ENCODE peak calls at places on chromosomes 13 and 19, in six cellular contexts. G, L, K, P, T and O are unnamed samples.

GRCh38 chr19:6593651-6594416 is 2.9 kb upstream of the CD70 start:
- DNase-seq in G (no peak), K (no peak), L (no peak), P (no peak), T (no peak), O (no peak)

GRCh38 chr13:102091231-102091630 is 310.6 kb downstream of the FGF14 start:
- DNase-seq in T (no peak), K (no peak), L (no peak), G (peak; percentile 13), P (no peak), O (no peak)

GRCh38 chr13:80654638-80655249 is 313.8 kb upstream of the SPRY2 start:
- DNase-seq in G (no peak), L (no peak), K (no peak), P (no peak), T (no peak), O (no peak)

GRCh38 chr19:2355168-2356035 is 4.7 kb upstream of the TMPRSS9 start:
- DNase-seq in T (no peak), G (peak; percentile 74), P (no peak), K (no peak), L (no peak), O (no peak)

GRCh38 chr19:6229951-6230712 is 49.6 kb downstream of the MLLT1 start:
- DNase-seq in T (no peak), K (no peak), G (no peak), P (no peak), L (no peak), O (no peak)

GRCh38 chr19:1469200-1469935 is 9.6 kb downstream of the C19orf25 start:
- DNase-seq in G (peak; percentile 64), T (no peak), L (peak; percentile 13), P (no peak), K (no peak), O (no peak)

GRCh38 chr13:106083620-106084350 is 451.7 kb downstream of the EFNB2 start:
- DNase-seq in P (no peak), K (no peak), G (peak; percentile 76), T (no peak), L (no peak), O (no peak)

GRCh38 chr19:14147797-14148605 is 11.6 kb upstream of the ASF1B start:
- DNase-seq in K (peak; percentile 52), T (peak; percentile 28), P (peak; percentile 74), G (peak; percentile 89), L (peak; percentile 41), O (no peak)

GRCh38 chr13:49292742-49293498 is 45.2 kb downstream of the CDADC1 start:
- DNase-seq in P (no peak), T (no peak), K (peak; percentile 55), G (peak; percentile 74), L (no peak), O (no peak)

GRCh38 chr13:113080901-113081521 is 24.6 kb upstream of the F7 start:
- DNase-seq in L (no peak), T (no peak), G (no peak), P (no peak), K (no peak), O (no peak)

GRCh38 chr13:21742041-21742440 is 71.2 kb downstream of the FGF9 start:
- DNase-seq in K (no peak), L (no peak), G (no peak), P (no peak), T (no peak), O (no peak)

GRCh38 chr19:50368649-50369570 is 3.5 kb upstream of the NAPSA start:
- DNase-seq in K (peak; percentile 94), G (peak; percentile 91), P (peak; percentile 85), L (peak; percentile 55), T (peak; percentile 87), O (peak; percentile 70)

GRCh38 chr19:32676186-32676894 is 692 bp downstream of the RGS9BP start:
- DNase-seq in G (peak; percentile 34), T (no peak), P (no peak), K (no peak), L (peak; percentile 23), O (no peak)

GRCh38 chr19:46723471-46723870 is 6.6 kb upstream of the PRKD2 start:
- DNase-seq in K (no peak), T (no peak), G (no peak), P (no peak), L (no peak), O (no peak)

GRCh38 chr19:46412034-46412982 is 1.1 kb downstream of the CCDC8 start:
- DNase-seq in T (no peak), G (peak; percentile 47), K (no peak), L (no peak), P (no peak), O (no peak)

GRCh38 chr19:3135961-3136683 is at the start of gene GNA15:
- DNase-seq in L (peak; percentile 61), P (no peak), G (no peak), T (peak; percentile 90), K (no peak), O (no peak)

GRCh38 chr19:40674291-40674690 is 16.2 kb downstream of the NUMBL start:
- DNase-seq in P (no peak), G (peak; percentile 40), T (no peak), K (no peak), L (no peak), O (no peak)

GRCh38 chr19:4327252-4327876 is 11.3 kb downstream of the STAP2 start:
- DNase-seq in T (peak; percentile 58), K (peak; percentile 19), G (peak; percentile 77), P (peak; percentile 88), L (peak; percentile 43), O (peak; percentile 84)

GRCh38 chr13:59533561-59534337 is 630.0 kb downstream of the DIAPH3 start:
- DNase-seq in G (no peak), T (no peak), P (no peak), K (no peak), L (no peak), O (no peak)

GRCh38 chr19:14632286-14632685 is 42.4 kb downstream of the ADGRE3 start:
- DNase-seq in T (peak; percentile 52), K (no peak), G (peak; percentile 8), L (no peak), P (no peak), O (no peak)

GRCh38 chr13:19984430-19985218 is 26.1 kb downstream of the ZMYM2 start:
- DNase-seq in G (peak; percentile 70), K (no peak), L (no peak), P (no peak), T (no peak), O (no peak)

GRCh38 chr13:99339736-99340392 is 32.7 kb upstream of the GPR183 start:
- DNase-seq in K (no peak), T (peak; percentile 92), L (no peak), G (peak; percentile 62), P (no peak), O (no peak)

GRCh38 chr19:750640-751423 is at the start of gene MISP:
- DNase-seq in T (no peak), K (no peak), P (no peak), G (no peak), L (no peak), O (no peak)

GRCh38 chr19:3276341-3276799 is 51.9 kb downstream of the CELF5 start:
- DNase-seq in G (no peak), P (no peak), K (no peak), T (no peak), L (peak; percentile 39), O (no peak)

GRCh38 chr19:41265376-41266153 is 1.4 kb downstream of the HNRNPUL1 start:
- DNase-seq in P (no peak), L (no peak), K (no peak), G (peak; percentile 47), T (peak; percentile 14), O (no peak)

GRCh38 chr13:29845440-29846056 is 4.9 kb downstream of the UBL3 start:
- DNase-seq in G (peak; percentile 37), K (no peak), T (no peak), L (no peak), P (no peak), O (no peak)

GRCh38 chr13:67353891-67354459 is 123.8 kb upstream of the PCDH9 start:
- DNase-seq in K (no peak), T (no peak), P (no peak), L (no peak), G (peak; percentile 29), O (no peak)

GRCh38 chr19:5635427-5635826 is 12.5 kb downstream of the SAFB start:
- DNase-seq in L (no peak), K (no peak), G (no peak), T (no peak), P (no peak), O (no peak)

GRCh38 chr13:66313408-66313807 is 916.7 kb downstream of the PCDH9 start:
- DNase-seq in T (no peak), P (no peak), L (no peak), K (peak; percentile 7), G (peak; percentile 22), O (no peak)